ENCODE peak calls at places on chromosomes 6 and 20, in nine cellular contexts. Y is mucosa of descending colon; L is NCI-H1092 treated with DMSO at 0.1 percent for 48 hours; B is KBM-7; J is stimulated activated CD8-positive, alpha-beta memory T cell treated with anti-CD3 and anti-CD28 coated beads, Interleukin-7, amount 100 ng/mL, for 4 hours; D is CD4-positive, alpha-beta T cell; F is stimulated activated CD4-positive, alpha-beta T cell treated with anti-CD3 and anti-CD28 coated beads, Interleukin-1b, Interleukin-23, amount 100 ng/mL, for 1 hour; M is astrocyte; A is NCI-H774. Z is an unnamed sample.
A peak's percentile ranks its signal among the peaks of the same experiment; 100 is the strongest.

GRCh38 chr6:118649918-118650499 is 1.4 kb downstream of the CEP85L start:
- DNase-seq in Y (no peak), L (no peak), B (no peak), J (no peak), D (no peak), F (no peak), M (peak; percentile 54), A (no peak), Z (peak; percentile 12)

GRCh38 chr6:7170117-7170732 is 62.5 kb downstream of the RREB1 start:
- DNase-seq in Y (no peak), L (no peak), B (no peak), J (no peak), D (no peak), F (no peak), M (no peak), A (no peak), Z (peak; percentile 9)

GRCh38 chr6:131924881-131925474 is 26.2 kb downstream of the CCN2 start:
- DNase-seq in Y (no peak), L (no peak), B (peak; percentile 35), J (no peak), D (no peak), F (no peak), M (peak; percentile 26), A (peak; percentile 23), Z (peak; percentile 46)

GRCh38 chr20:46767127-46767761 is 57.8 kb downstream of the SLC2A10 start:
- DNase-seq in Y (no peak), L (peak; percentile 59), B (peak; percentile 16), J (no peak), D (no peak), F (no peak), M (no peak), A (peak; percentile 33), Z (peak; percentile 45)

GRCh38 chr20:11302436-11302835 is 615.3 kb upstream of the BTBD3 start:
- DNase-seq in Y (no peak), L (no peak), B (no peak), J (no peak), D (no peak), F (no peak), M (peak; percentile 69), A (no peak), Z (no peak)

GRCh38 chr20:50312682-50313187 is 122.1 kb downstream of the CEBPB start:
- DNase-seq in Y (no peak), L (no peak), B (no peak), J (no peak), D (no peak), F (no peak), M (peak; percentile 94), A (no peak), Z (no peak)

GRCh38 chr6:42403415-42403814 is 48.3 kb downstream of the TRERF1 start:
- DNase-seq in Y (no peak), L (no peak), B (no peak), J (no peak), D (no peak), F (no peak), M (peak; percentile 47), A (no peak), Z (no peak)

GRCh38 chr6:125835221-125835744 is 44.5 kb downstream of the NCOA7 start:
- DNase-seq in Y (no peak), L (no peak), B (no peak), J (no peak), D (no peak), F (no peak), M (peak; percentile 90), A (no peak), Z (peak; percentile 43)

GRCh38 chr6:90268178-90268577 is 28.5 kb downstream of the BACH2 start:
- DNase-seq in Y (no peak), L (no peak), B (no peak), J (no peak), D (no peak), F (no peak), M (no peak), A (no peak), Z (no peak)

GRCh38 chr6:132220800-132221199 is 180.5 kb downstream of the MOXD1 start:
- DNase-seq in Y (no peak), L (no peak), B (no peak), J (no peak), D (no peak), F (no peak), M (no peak), A (no peak), Z (no peak)

GRCh38 chr6:118501816-118502568 is 46.1 kb upstream of the PLN start:
- DNase-seq in Y (no peak), L (no peak), B (no peak), J (no peak), D (no peak), F (no peak), M (no peak), A (no peak), Z (no peak)

GRCh38 chr6:145681965-145682364 is 53.4 kb downstream of the EPM2A start:
- DNase-seq in Y (no peak), L (no peak), B (no peak), J (no peak), D (no peak), F (no peak), M (no peak), A (no peak), Z (no peak)

GRCh38 chr6:63910863-63911665 is 275.5 kb downstream of the PHF3 start:
- DNase-seq in Y (no peak), L (no peak), B (no peak), J (no peak), D (no peak), F (no peak), M (no peak), A (no peak), Z (no peak)

GRCh38 chr20:53162251-53162835 is 190.2 kb downstream of the TSHZ2 start:
- DNase-seq in Y (no peak), L (peak; percentile 9), B (peak; percentile 61), J (no peak), D (no peak), F (no peak), M (peak; percentile 91), A (peak; percentile 69), Z (peak; percentile 58)

GRCh38 chr6:158002249-158002950 is 20.7 kb downstream of the SYNJ2 start:
- DNase-seq in Y (peak; percentile 78), L (no peak), B (no peak), J (no peak), D (no peak), F (no peak), M (no peak), A (no peak), Z (no peak)

GRCh38 chr6:14425805-14426204 is 308.2 kb downstream of the CD83 start:
- DNase-seq in Y (no peak), L (no peak), B (no peak), J (no peak), D (no peak), F (no peak), M (no peak), A (no peak), Z (peak; percentile 45)

GRCh38 chr6:158068893-158069799 is 87.5 kb downstream of the SYNJ2 start:
- DNase-seq in Y (peak; percentile 86), L (no peak), B (no peak), J (no peak), D (no peak), F (no peak), M (peak; percentile 68), A (no peak), Z (no peak)

GRCh38 chr6:2535492-2535891 is 215.2 kb downstream of the MYLK4 start:
- DNase-seq in Y (no peak), L (no peak), B (no peak), J (no peak), D (no peak), F (no peak), M (no peak), A (no peak), Z (no peak)

GRCh38 chr20:31587545-31588389 is 17.3 kb upstream of the ID1 start:
- DNase-seq in Y (peak; percentile 71), L (peak; percentile 30), B (no peak), J (no peak), D (no peak), F (no peak), M (no peak), A (peak; percentile 33), Z (peak; percentile 54)

GRCh38 chr6:149683256-149683860 is 34.5 kb downstream of the LATS1 start:
- DNase-seq in Y (no peak), L (no peak), B (no peak), J (no peak), D (no peak), F (no peak), M (no peak), A (no peak), Z (no peak)

GRCh38 chr6:35341557-35341956 is 801 bp upstream of the PPARD start:
- DNase-seq in Y (no peak), L (no peak), B (peak; percentile 35), J (no peak), D (no peak), F (no peak), M (no peak), A (no peak), Z (no peak)

GRCh38 chr6:14638932-14639875 is 521.6 kb downstream of the CD83 start:
- DNase-seq in Y (no peak), L (peak; percentile 14), B (peak; percentile 70), J (no peak), D (no peak), F (no peak), M (peak; percentile 41), A (peak; percentile 49), Z (peak; percentile 62)

GRCh38 chr20:2236266-2236665 is 59.5 kb upstream of the TGM3 start:
- DNase-seq in Y (no peak), L (no peak), B (no peak), J (no peak), D (no peak), F (no peak), M (no peak), A (no peak), Z (no peak)

GRCh38 chr6:117482240-117483003 is at the start of gene DCBLD1:
- DNase-seq in Y (peak; percentile 91), L (no peak), B (peak; percentile 75), J (peak; percentile 52), D (peak; percentile 14), F (no peak), M (peak; percentile 58), A (peak; percentile 97), Z (peak; percentile 85)

GRCh38 chr6:100504786-100505737 is 40.3 kb upstream of the SIM1 start:
- DNase-seq in Y (no peak), L (no peak), B (no peak), J (no peak), D (no peak), F (no peak), M (peak; percentile 94), A (no peak), Z (no peak)

GRCh38 chr6:41546475-41546865 is 289 bp downstream of the FOXP4 start:
- DNase-seq in Y (no peak), L (no peak), B (peak; percentile 15), J (no peak), D (no peak), F (no peak), M (peak; percentile 22), A (peak; percentile 67), Z (no peak)

GRCh38 chr6:34994693-34995092 is 105.6 kb downstream of the ANKS1A start:
- DNase-seq in Y (no peak), L (no peak), B (no peak), J (no peak), D (no peak), F (no peak), M (no peak), A (no peak), Z (no peak)

GRCh38 chr6:48833916-48834315 is 629.1 kb downstream of the MMUT start:
- DNase-seq in Y (no peak), L (no peak), B (no peak), J (no peak), D (no peak), F (no peak), M (no peak), A (no peak), Z (no peak)

GRCh38 chr20:25864326-25864970 is 167.8 kb upstream of the ZNF337 start:
- DNase-seq in Y (no peak), L (no peak), B (no peak), J (no peak), D (no peak), F (no peak), M (no peak), A (no peak), Z (no peak)

GRCh38 chr6:139510040-139510815 is 135.8 kb upstream of the CITED2 start:
- DNase-seq in Y (no peak), L (no peak), B (no peak), J (no peak), D (no peak), F (no peak), M (no peak), A (no peak), Z (no peak)

GRCh38 chr20:13581451-13581850 is 57.3 kb downstream of the TASP1 start:
- DNase-seq in Y (no peak), L (no peak), B (no peak), J (no peak), D (no peak), F (no peak), M (no peak), A (no peak), Z (no peak)

Z was measured in NB4.